ENCODE peak calls at places on chromosomes 1 and 21, in six cellular contexts. Z is colonic mucosa; Y is activated T-cell treated with anti-CD3 and anti-CD28 coated beads for 24 hours; T is A549; K is stimulated activated CD4-positive, alpha-beta T cell treated with anti-CD3 and anti-CD28 coated beads, Interleukin-12 subunit alpha, Interleukin-12 subunit beta, amount 100 ng/mL, for 4 hours; D is gastrocnemius medialis. W is an unnamed sample.

GRCh38 chr1:30887485-30888315 is 20.9 kb downstream of the SDC3 start:
- DNase-seq in Z (no peak), Y (no peak), T (no peak), K (no peak), D (no peak), W (no peak)

GRCh38 chr1:177170756-177171535 is at the start of gene BRINP2:
- DNase-seq in Z (peak), Y (no peak), T (peak), K (no peak), D (peak), W (peak)

GRCh38 chr1:204712718-204713430 is 27.3 kb upstream of the LRRN2 start:
- DNase-seq in Z (no peak), Y (no peak), T (no peak), K (no peak), D (no peak), W (no peak)

GRCh38 chr1:200751717-200752116 is 13.0 kb downstream of the CAMSAP2 start:
- DNase-seq in Z (no peak), Y (no peak), T (no peak), K (no peak), D (no peak), W (no peak)

GRCh38 chr1:55474168-55474786 is 259.1 kb upstream of the USP24 start:
- DNase-seq in Z (no peak), Y (no peak), T (peak), K (no peak), D (no peak), W (no peak)

GRCh38 chr1:8388732-8389562 is 71.0 kb downstream of the SLC45A1 start:
- DNase-seq in Z (no peak), Y (no peak), T (no peak), K (no peak), D (no peak), W (no peak)

GRCh38 chr1:99682291-99682751 is 36.4 kb downstream of the PALMD start:
- DNase-seq in Z (no peak), Y (no peak), T (peak), K (no peak), D (no peak), W (no peak)

GRCh38 chr1:227561303-227561702 is 2.1 kb upstream of the ZNF678 start:
- DNase-seq in Z (no peak), Y (no peak), T (no peak), K (no peak), D (no peak), W (peak)

GRCh38 chr1:50422946-50423669 is at the start of gene DMRTA2:
- DNase-seq in Z (no peak), Y (no peak), T (peak), K (no peak), D (no peak), W (no peak)

GRCh38 chr1:220915117-220915440 is 35.8 kb downstream of the HLX start:
- DNase-seq in Z (no peak), Y (no peak), T (no peak), K (no peak), D (no peak), W (no peak)

GRCh38 chr1:76395059-76395458 is 320.5 kb downstream of the ST6GALNAC3 start:
- DNase-seq in Z (no peak), Y (no peak), T (no peak), K (no peak), D (no peak), W (no peak)

GRCh38 chr1:231160851-231161710 is 777 bp upstream of the TRIM67 start:
- DNase-seq in Z (no peak), Y (no peak), T (no peak), K (no peak), D (no peak), W (no peak)

GRCh38 chr1:208807446-208808117 is 563.4 kb upstream of the PLXNA2 start:
- DNase-seq in Z (no peak), Y (no peak), T (no peak), K (no peak), D (no peak), W (no peak)

GRCh38 chr1:7069888-7070287 is 284.6 kb downstream of the CAMTA1 start:
- DNase-seq in Z (no peak), Y (no peak), T (no peak), K (no peak), D (no peak), W (no peak)

GRCh38 chr21:38869196-38869595 is 63.5 kb downstream of the ETS2 start:
- DNase-seq in Z (no peak), Y (no peak), T (no peak), K (no peak), D (no peak), W (no peak)

GRCh38 chr1:181141431-181141910 is 53.0 kb downstream of the IER5 start:
- DNase-seq in Z (no peak), Y (peak), T (no peak), K (peak), D (no peak), W (no peak)

GRCh38 chr1:54325705-54326461 is 80.3 kb downstream of the SSBP3 start:
- DNase-seq in Z (no peak), Y (no peak), T (no peak), K (no peak), D (no peak), W (no peak)

GRCh38 chr1:226679853-226680516 is 59.1 kb downstream of the ITPKB start:
- DNase-seq in Z (peak), Y (peak), T (no peak), K (peak), D (peak), W (peak)

GRCh38 chr1:15736666-15737229 is 690 bp downstream of the SLC25A34 start:
- DNase-seq in Z (peak), Y (no peak), T (no peak), K (no peak), D (no peak), W (peak)

GRCh38 chr1:7341145-7341900 is 429.8 kb upstream of the VAMP3 start:
- DNase-seq in Z (peak), Y (no peak), T (no peak), K (no peak), D (no peak), W (no peak)

GRCh38 chr1:201190005-201190404 is 619 bp upstream of the IGFN1 start:
- DNase-seq in Z (no peak), Y (no peak), T (no peak), K (no peak), D (no peak), W (no peak)

GRCh38 chr1:172843444-172843843 is 184.5 kb downstream of the FASLG start:
- DNase-seq in Z (no peak), Y (no peak), T (no peak), K (no peak), D (no peak), W (no peak)

GRCh38 chr21:33019885-33020557 is 5.7 kb upstream of the OLIG2 start:
- DNase-seq in Z (no peak), Y (no peak), T (no peak), K (no peak), D (no peak), W (no peak)

GRCh38 chr1:30682396-30683275 is 40.7 kb downstream of the MATN1 start:
- DNase-seq in Z (no peak), Y (no peak), T (no peak), K (no peak), D (no peak), W (peak)

GRCh38 chr1:150564051-150564991 is 15.1 kb downstream of the MCL1 start:
- DNase-seq in Z (no peak), Y (no peak), T (no peak), K (no peak), D (no peak), W (no peak)

GRCh38 chr1:25797939-25798338 is 2.1 kb upstream of the SELENON start:
- DNase-seq in Z (no peak), Y (no peak), T (peak), K (peak), D (no peak), W (peak)

GRCh38 chr1:19825298-19825697 is 10.2 kb upstream of the RNF186 start:
- DNase-seq in Z (no peak), Y (no peak), T (no peak), K (no peak), D (no peak), W (no peak)

GRCh38 chr1:94335950-94336349 is 82.2 kb upstream of the ABCD3 start:
- DNase-seq in Z (peak), Y (no peak), T (peak), K (no peak), D (peak), W (peak)

GRCh38 chr1:197393105-197393504 is 125.1 kb downstream of the CRB1 start:
- DNase-seq in Z (no peak), Y (no peak), T (no peak), K (no peak), D (no peak), W (no peak)

GRCh38 chr21:33531007-33531406 is 10.9 kb downstream of the GART start:
- DNase-seq in Z (no peak), Y (no peak), T (no peak), K (no peak), D (no peak), W (no peak)

GRCh38 chr1:228151526-228151925 is 1.8 kb downstream of the GJC2 start:
- DNase-seq in Z (no peak), Y (no peak), T (no peak), K (no peak), D (no peak), W (no peak)

GRCh38 chr1:186530104-186530503 is 69.2 kb upstream of the PDC start:
- DNase-seq in Z (no peak), Y (no peak), T (no peak), K (no peak), D (no peak), W (no peak)

GRCh38 chr1:98051065-98051675 is 130.3 kb upstream of the DPYD start:
- DNase-seq in Z (peak), Y (peak), T (peak), K (peak), D (no peak), W (peak)

GRCh38 chr1:151158311-151158710 is 1.9 kb downstream of the TNFAIP8L2 start:
- DNase-seq in Z (no peak), Y (peak), T (no peak), K (peak), D (no peak), W (no peak)

GRCh38 chr1:206952182-206952581 is 5.9 kb upstream of the PIGR start:
- DNase-seq in Z (no peak), Y (no peak), T (peak), K (no peak), D (no peak), W (no peak)

GRCh38 chr1:7663451-7664146 is 107.5 kb upstream of the VAMP3 start:
- DNase-seq in Z (no peak), Y (no peak), T (no peak), K (no peak), D (no peak), W (no peak)

GRCh38 chr1:83747853-83748482 is 251.0 kb downstream of the TTLL7 start:
- DNase-seq in Z (no peak), Y (no peak), T (no peak), K (no peak), D (no peak), W (no peak)

W was measured in psoas muscle.